ENCODE peak calls at places on chromosomes 13 and 19, in nine cellular contexts. A is ascending aorta; H is tibial artery; O is pancreas; W is CD8-positive, alpha-beta T cell; C is testis; R is mesendoderm; E is heart right ventricle; I is body of pancreas. M is an unnamed sample.
A peak's percentile ranks its signal among the peaks of the same experiment; 100 is the strongest.

GRCh38 chr13:85864963-85865530 is 65.8 kb upstream of the SLITRK6 start:
- DNase-seq in A (no peak), H (no peak), O (no peak), W (no peak), C (peak; percentile 54), R (peak; percentile 65), E (no peak), I (no peak), M (no peak)

GRCh38 chr13:68727165-68727564 is 1380.5 kb upstream of the ATXN8OS start:
- DNase-seq in A (no peak), H (no peak), O (no peak), W (no peak), C (no peak), R (no peak), E (no peak), I (no peak), M (no peak)

GRCh38 chr13:100620792-100621191 is 32.2 kb upstream of the GGACT start:
- DNase-seq in A (no peak), H (no peak), O (no peak), W (no peak), C (no peak), R (no peak), E (no peak), I (no peak), M (no peak)

GRCh38 chr13:99959127-99959529 is 12.4 kb downstream of the ZIC5 start:
- DNase-seq in A (no peak), H (no peak), O (no peak), W (no peak), C (no peak), R (no peak), E (no peak), I (no peak), M (no peak)

GRCh38 chr13:90623318-90624011 is 724.0 kb upstream of the MIR17HG start:
- DNase-seq in A (no peak), H (no peak), O (no peak), W (no peak), C (no peak), R (no peak), E (no peak), I (no peak), M (no peak)

GRCh38 chr13:111363591-111363990 is 43.1 kb downstream of the TEX29 start:
- DNase-seq in A (no peak), H (no peak), O (no peak), W (no peak), C (no peak), R (no peak), E (no peak), I (no peak), M (no peak)

GRCh38 chr19:11984986-11985385 is 20.1 kb downstream of the ZNF763 start:
- DNase-seq in A (no peak), H (no peak), O (no peak), W (no peak), C (no peak), R (peak; percentile 77), E (no peak), I (no peak), M (no peak)

GRCh38 chr13:99347335-99347878 is 40.2 kb upstream of the GPR183 start:
- DNase-seq in A (no peak), H (no peak), O (no peak), W (no peak), C (no peak), R (no peak), E (no peak), I (no peak), M (no peak)

GRCh38 chr13:35499131-35500051 is 22.9 kb upstream of the MAB21L1 start:
- DNase-seq in A (no peak), H (no peak), O (no peak), W (no peak), C (no peak), R (no peak), E (no peak), I (no peak), M (no peak)

GRCh38 chr13:65460136-65460535 is 1770.0 kb downstream of the PCDH9 start:
- DNase-seq in A (no peak), H (no peak), O (no peak), W (no peak), C (no peak), R (no peak), E (no peak), I (no peak), M (no peak)

GRCh38 chr13:79987323-79987722 is 353.6 kb downstream of the SPRY2 start:
- DNase-seq in A (no peak), H (no peak), O (no peak), W (no peak), C (no peak), R (no peak), E (no peak), I (no peak), M (no peak)

GRCh38 chr19:16022251-16022650 is 54.0 kb upstream of the TPM4 start:
- DNase-seq in A (no peak), H (no peak), O (no peak), W (no peak), C (no peak), R (no peak), E (no peak), I (no peak), M (no peak)

GRCh38 chr13:68319384-68319783 is 1089.2 kb upstream of the PCDH9 start:
- DNase-seq in A (no peak), H (no peak), O (no peak), W (no peak), C (no peak), R (no peak), E (no peak), I (no peak), M (no peak)

GRCh38 chr13:97191143-97191542 is 31.0 kb upstream of the MBNL2 start:
- DNase-seq in A (no peak), H (no peak), O (no peak), W (no peak), C (no peak), R (no peak), E (no peak), I (no peak), M (no peak)

GRCh38 chr19:13693933-13694332 is 70.4 kb upstream of the MRI1 start:
- DNase-seq in A (no peak), H (no peak), O (no peak), W (no peak), C (no peak), R (no peak), E (no peak), I (no peak), M (no peak)

GRCh38 chr13:40600145-40600751 is 66.2 kb downstream of the FOXO1 start:
- DNase-seq in A (no peak), H (no peak), O (no peak), W (no peak), C (no peak), R (no peak), E (no peak), I (no peak), M (no peak)

DNA sequence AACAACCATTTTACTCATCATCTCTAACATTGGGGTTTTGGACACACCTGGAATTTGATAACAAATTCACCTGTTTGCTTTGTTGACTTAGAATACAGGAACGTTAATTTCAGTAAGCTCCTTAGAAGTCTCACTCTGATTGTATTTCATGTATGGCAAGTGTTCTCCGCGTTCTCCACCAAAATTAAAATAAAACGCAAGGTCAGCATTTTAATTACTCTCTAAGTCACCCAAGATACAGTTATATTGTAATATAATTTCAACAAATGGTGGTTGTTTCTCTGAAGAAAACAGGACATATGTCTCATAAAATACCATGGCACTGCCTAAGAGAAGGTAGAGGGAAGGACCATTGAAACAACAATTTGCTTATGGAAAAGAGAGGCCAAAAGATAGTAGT is 742.1 kb downstream of the LIG4 start:
- DNase-seq in A (no peak), H (no peak), O (no peak), W (no peak), C (no peak), R (no peak), E (no peak), I (no peak), M (no peak)
- H3K4me1 ChIP-seq in A (no peaks in the 10 kb centered on the region), H (no peaks in the 10 kb centered on the region), O (no peaks in the 10 kb centered on the region), W (no peaks in the 10 kb centered on the region), C (no peaks in the 10 kb centered on the region), R (no peaks in the 10 kb centered on the region), E (no peaks in the 10 kb centered on the region), I (no peaks in the 10 kb centered on the region), M (no peaks in the 10 kb centered on the region)

DNA sequence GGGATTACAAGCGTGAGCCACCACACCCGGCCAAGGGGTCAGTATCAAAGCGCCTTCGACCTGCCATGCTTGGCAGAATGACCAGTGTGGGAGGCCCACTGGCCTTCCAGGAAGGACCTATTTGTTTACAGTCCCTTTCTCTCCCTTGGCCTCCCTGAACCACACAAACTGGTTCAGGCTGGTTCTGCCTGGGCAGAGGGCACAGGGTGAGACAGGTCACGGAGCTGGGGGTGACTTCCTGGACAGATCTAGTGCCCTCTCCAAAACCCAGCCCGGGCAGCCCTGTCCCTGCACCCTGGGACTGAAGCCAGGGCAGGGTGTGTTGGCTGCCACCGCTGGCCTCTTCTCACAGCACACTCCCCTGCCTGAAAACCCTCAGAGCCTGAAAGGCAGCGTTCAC is 11.3 kb downstream of the PLEKHF1 start:
- DNase-seq in A (no peak), H (no peak), O (no peak), W (no peak), C (peak; percentile 53), R (no peak), E (peak; percentile 73), I (no peak), M (no peak)
- H3K27ac ChIP-seq in A (peak overlapping the region; percentile 35), H (no peak overlapping the region), O (no peak overlapping the region), W (no peak overlapping the region), C (peak overlapping the region; percentile 68), R (no peak overlapping the region), E (peak overlapping the region; percentile 91), I (no peak overlapping the region), M (peak overlapping the region; percentile 92)

DNA sequence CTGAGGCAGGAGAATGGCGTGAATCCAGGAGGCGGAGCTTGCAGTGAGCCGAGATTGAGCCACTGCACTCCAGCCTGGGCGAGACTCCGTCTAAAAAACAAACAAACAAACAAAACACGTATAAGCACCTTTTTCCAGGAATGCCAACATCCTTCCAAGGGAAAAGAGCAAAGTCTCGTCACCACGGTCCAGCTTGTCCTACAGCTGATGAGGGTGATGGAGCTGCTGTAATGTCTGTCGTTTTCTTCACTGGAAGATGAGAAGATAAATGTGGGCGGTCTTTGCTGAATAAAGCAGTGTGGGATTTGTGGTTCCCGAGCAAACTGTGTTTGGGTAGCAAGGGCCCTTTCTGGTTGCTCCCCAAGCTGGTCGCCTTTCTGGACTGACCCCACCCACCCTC is 166.6 kb downstream of the PTPRS start:
- DNase-seq in A (no peak), H (no peak), O (no peak), W (no peak), C (no peak), R (no peak), E (no peak), I (no peak), M (no peak)
- H3K4me1 ChIP-seq in A (no peaks in the 10 kb centered on the region), H (no peaks in the 10 kb centered on the region), O (no peaks in the 10 kb centered on the region), W (no peaks in the 10 kb centered on the region), C (no peaks in the 10 kb centered on the region), R (no peaks in the 10 kb centered on the region), E (no peaks in the 10 kb centered on the region), I (no peaks in the 10 kb centered on the region), M (no peaks in the 10 kb centered on the region)

DNA sequence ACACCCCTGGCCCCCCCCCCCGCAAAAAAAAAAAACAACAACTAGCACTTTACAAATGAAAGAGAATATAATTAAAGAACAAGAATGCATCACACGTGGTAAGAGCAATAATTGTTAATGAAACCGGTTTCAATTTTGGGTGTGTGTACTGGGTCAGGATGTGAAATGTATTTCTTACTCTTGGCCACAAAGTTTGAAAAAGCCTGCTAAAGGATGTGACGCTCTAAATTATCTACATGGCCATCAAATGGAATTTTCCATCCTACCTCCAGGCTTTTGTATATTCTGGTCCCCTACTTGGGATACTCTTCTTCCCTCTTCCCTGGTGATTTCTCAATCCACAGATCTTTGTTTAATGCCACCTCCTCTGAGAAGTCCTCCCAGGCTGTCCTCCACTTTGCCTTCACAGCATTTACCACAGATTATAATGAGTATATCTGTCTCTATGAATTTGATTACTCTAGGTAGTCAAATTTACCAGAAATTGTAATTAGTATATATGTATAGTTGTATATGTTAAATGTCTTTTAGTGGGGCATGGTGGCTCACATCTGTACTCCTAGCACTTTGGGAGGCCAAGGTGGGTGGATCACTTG is 2.1 kb downstream of the SARS2 start:
- DNase-seq in A (no peak), H (no peak), O (no peak), W (no peak), C (no peak), R (no peak), E (no peak), I (no peak), M (no peak)
- H3K27ac ChIP-seq in A (no peak overlapping the region), H (no peak overlapping the region), O (no peak overlapping the region), W (peak overlapping the region; percentile 17), C (no peak overlapping the region), R (no peak overlapping the region), E (no peak overlapping the region), I (no peak overlapping the region), M (no peak overlapping the region)

M was measured in CD4-positive, alpha-beta memory T cell.